ENCODE peak calls at places on chromosomes 11 and 22, in nine cellular contexts. V, X, N, H, B, C, K, P and F are unnamed samples.

GRCh38 chr11:33387586-33387985 is 130.4 kb downstream of the HIPK3 start:
- DNase-seq in V (no peak), X (no peak), N (no peak), H (no peak), B (no peak), C (no peak), K (peak; percentile 83), P (no peak), F (no peak)

GRCh38 chr11:79439893-79440450 is 858 bp downstream of the TENM4 start:
- DNase-seq in V (no peak), X (peak; percentile 19), N (peak; percentile 34), H (no peak), B (no peak), C (peak; percentile 42), K (no peak), P (no peak), F (no peak)

GRCh38 chr22:31177420-31178162 is 17.6 kb downstream of the RNF185 start:
- DNase-seq in V (no peak), X (no peak), N (no peak), H (no peak), B (no peak), C (peak; percentile 99), K (no peak), P (peak; percentile 96), F (peak; percentile 84)

GRCh38 chr11:122673706-122674105 is 18.2 kb downstream of the UBASH3B start:
- DNase-seq in V (no peak), X (no peak), N (no peak), H (no peak), B (no peak), C (peak; percentile 14), K (no peak), P (peak; percentile 71), F (peak; percentile 38)

GRCh38 chr11:86805873-86806310 is 5.5 kb downstream of the PRSS23 start:
- DNase-seq in V (no peak), X (no peak), N (no peak), H (no peak), B (no peak), C (peak; percentile 70), K (peak; percentile 48), P (no peak), F (peak; percentile 39)

GRCh38 chr11:74452366-74452765 is 15.0 kb downstream of the KCNE3 start:
- DNase-seq in V (no peak), X (no peak), N (no peak), H (no peak), B (no peak), C (no peak), K (no peak), P (no peak), F (no peak)

GRCh38 chr11:102603091-102603490 is 22.0 kb downstream of the MMP20 start:
- DNase-seq in V (no peak), X (no peak), N (no peak), H (peak; percentile 56), B (no peak), C (peak; percentile 62), K (no peak), P (peak; percentile 73), F (peak; percentile 22)

GRCh38 chr11:11843233-11843632 is 1.5 kb downstream of the USP47 start:
- DNase-seq in V (no peak), X (no peak), N (no peak), H (peak; percentile 9), B (no peak), C (peak; percentile 96), K (peak; percentile 36), P (peak; percentile 94), F (peak; percentile 95)

GRCh38 chr22:44025171-44026065 is 1.3 kb downstream of the PARVB start:
- DNase-seq in V (no peak), X (peak; percentile 45), N (peak; percentile 58), H (peak; percentile 27), B (no peak), C (no peak), K (peak; percentile 95), P (no peak), F (no peak)

GRCh38 chr22:19958083-19959042 is 16.7 kb upstream of the TXNRD2 start:
- DNase-seq in V (no peak), X (no peak), N (no peak), H (no peak), B (no peak), C (no peak), K (no peak), P (peak; percentile 73), F (peak; percentile 74)

GRCh38 chr11:2689551-2690260 is 10.1 kb downstream of the KCNQ1OT1 start:
- DNase-seq in V (no peak), X (no peak), N (no peak), H (no peak), B (no peak), C (no peak), K (no peak), P (no peak), F (no peak)

GRCh38 chr22:19035474-19036228 is 86.6 kb downstream of the DGCR2 start:
- DNase-seq in V (peak; percentile 68), X (no peak), N (no peak), H (no peak), B (no peak), C (no peak), K (peak; percentile 11), P (no peak), F (no peak)

GRCh38 chr11:65113839-65114238 is 2.2 kb downstream of the TM7SF2 start:
- DNase-seq in V (no peak), X (no peak), N (no peak), H (peak; percentile 93), B (no peak), C (no peak), K (no peak), P (no peak), F (no peak)

GRCh38 chr22:42692239-42693054 is 28.2 kb downstream of the A4GALT start:
- DNase-seq in V (no peak), X (no peak), N (no peak), H (no peak), B (no peak), C (no peak), K (peak; percentile 67), P (no peak), F (no peak)
- TF ChIP-seq CTCF in V (peak; percentile 37), X (no peak), N (no peak), H (no peak), B (no peak), C (no peak), K (peak; percentile 45), P (no peak), F (no peak)

GRCh38 chr11:803467-803742 is 1.6 kb downstream of the PIDD1 start:
- DNase-seq in V (no peak), X (no peak), N (no peak), H (no peak), B (no peak), C (no peak), K (no peak), P (no peak), F (no peak)
- H3K4me3 ChIP-seq in V (peak overlapping the region; percentile 94), X (no peak overlapping the region), N (no peak overlapping the region), H (no peak overlapping the region), B (no peak overlapping the region), C (no peak overlapping the region), K (peak overlapping the region; percentile 69), P (no peak overlapping the region), F (peak overlapping the region; percentile 63)

DNA sequence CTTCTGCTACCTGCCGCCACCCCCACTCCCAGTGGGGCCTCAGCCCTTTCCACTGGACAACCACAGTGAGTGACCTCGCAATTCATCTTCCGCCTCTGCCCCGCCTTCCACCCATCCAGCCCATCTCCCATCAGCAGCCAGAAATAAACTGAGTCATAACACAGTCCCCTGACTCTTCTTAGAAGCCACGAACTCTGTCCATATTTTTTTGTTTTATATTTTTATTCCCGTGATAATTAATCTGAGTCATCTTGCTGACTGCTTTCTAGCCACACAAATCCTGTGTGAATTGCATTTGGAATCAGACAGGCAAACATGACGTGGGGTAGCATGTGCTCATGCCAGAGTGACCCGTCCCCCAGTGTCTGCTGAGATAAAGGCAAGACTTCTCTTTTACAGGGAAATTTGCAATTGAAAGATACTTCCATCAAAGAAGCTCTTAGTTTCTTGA is 7.0 kb downstream of the FADD start:
- DNase-seq in V (no peak), X (no peak), N (peak; percentile 36), H (no peak), B (no peak), C (no peak), K (no peak), P (peak; percentile 68), F (peak; percentile 98)
- TF ChIP-seq CTCF in V (no peak), X (no peak), N (no peak), H (no peak), B (no peak), C (no peak), K (no peak), P (no peak), F (no peak)

DNA sequence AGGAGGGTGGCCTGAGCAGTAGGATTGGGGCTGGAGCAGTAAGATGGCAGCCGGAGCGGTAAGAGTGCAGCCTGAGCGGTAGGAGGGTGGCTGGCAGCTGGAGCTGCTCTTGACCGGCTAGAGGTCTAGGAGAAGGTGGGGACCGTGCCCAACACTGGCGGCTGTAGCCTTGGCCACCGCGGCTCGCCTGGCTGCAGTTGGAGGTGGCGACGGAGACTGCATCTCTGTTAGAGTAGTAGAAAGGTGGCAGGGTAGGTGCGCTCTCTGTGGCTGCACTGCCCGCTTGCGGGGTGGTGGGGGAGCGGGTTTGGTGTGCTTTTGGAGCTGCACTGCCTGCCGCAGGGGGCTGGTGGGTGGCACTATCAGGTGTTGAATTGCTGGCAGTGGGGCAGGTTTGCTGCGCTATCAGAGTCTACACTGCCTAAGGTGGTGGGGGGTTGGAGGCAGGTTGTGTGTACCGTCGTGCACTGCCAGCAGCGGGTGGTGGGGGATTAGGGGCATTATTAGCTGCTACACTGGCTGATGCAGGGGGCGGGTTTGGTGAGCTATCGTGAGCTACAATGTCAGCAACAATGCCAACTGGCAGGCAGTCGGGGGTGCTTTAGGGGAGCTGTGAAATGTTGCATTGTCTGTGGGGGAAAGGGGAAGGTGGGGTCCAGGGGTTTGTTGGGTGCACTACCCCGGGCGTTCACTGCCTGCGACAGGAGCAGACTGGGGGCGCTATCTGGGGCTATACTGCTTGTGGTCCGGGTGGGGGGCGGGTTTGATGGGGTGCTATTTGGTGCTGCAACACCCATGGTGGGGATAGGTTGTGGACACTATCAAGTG is 4461.3 kb upstream of the OR11H1 start:
- DNase-seq in V (no peak), X (no peak), N (no peak), H (no peak), B (no peak), C (no peak), K (no peak), P (no peak), F (no peak)
- H3K4me3 ChIP-seq in V (no peak overlapping the region), X (no peak overlapping the region), N (no peak overlapping the region), H (no peak overlapping the region), B (no peak overlapping the region), C (no peak overlapping the region), K (no peak overlapping the region), P (no peak overlapping the region), F (no peak overlapping the region)